ENCODE peak calls at places on chromosomes 2 and 18, in seven cellular contexts. K is tibial artery, S is mammary epithelial cell, A is Panc1, N is neural progenitor cell, G is stomach, Y is lung. Z is an unnamed sample.

GRCh38 chr2:128477026-128477820 is 158.6 kb upstream of the HS6ST1 start:
- DNase-seq in K (no peak), S (no peak), A (no peak), N (peak), G (no peak), Y (no peak), Z (no peak)

GRCh38 chr2:237868631-237869356 is 9.4 kb downstream of the RAMP1 start:
- DNase-seq in K (no peak), S (no peak), A (no peak), N (no peak), G (no peak), Y (no peak), Z (no peak)

GRCh38 chr2:192010073-192010472 is 163.2 kb upstream of the CAVIN2 start:
- DNase-seq in K (no peak), S (no peak), A (no peak), N (no peak), G (no peak), Y (no peak), Z (no peak)

GRCh38 chr2:96100893-96101304 is 15.5 kb downstream of the ADRA2B start:
- DNase-seq in K (peak), S (no peak), A (no peak), N (no peak), G (peak), Y (no peak), Z (no peak)

GRCh38 chr2:15745329-15745728 is 153.7 kb downstream of the DDX1 start:
- DNase-seq in K (no peak), S (no peak), A (no peak), N (no peak), G (no peak), Y (no peak), Z (no peak)

GRCh38 chr18:70377857-70378701 is 89.2 kb downstream of the SOCS6 start:
- DNase-seq in K (no peak), S (no peak), A (no peak), N (no peak), G (no peak), Y (no peak), Z (no peak)

GRCh38 chr2:114049826-114050225 is 159.9 kb downstream of the ACTR3 start:
- DNase-seq in K (no peak), S (peak), A (no peak), N (no peak), G (no peak), Y (no peak), Z (peak)

GRCh38 chr2:239323473-239323872 is 77.3 kb downstream of the HDAC4 start:
- DNase-seq in K (peak), S (no peak), A (no peak), N (no peak), G (no peak), Y (no peak), Z (no peak)

GRCh38 chr18:11946756-11947155 is 34.6 kb upstream of the IMPA2 start:
- DNase-seq in K (peak), S (peak), A (no peak), N (peak), G (no peak), Y (no peak), Z (no peak)

GRCh38 chr2:170747921-170748320 is 22.3 kb upstream of the ERICH2 start:
- DNase-seq in K (no peak), S (peak), A (no peak), N (no peak), G (no peak), Y (no peak), Z (peak)

GRCh38 chr2:190659553-190659952 is 10.7 kb downstream of the NAB1 start:
- DNase-seq in K (no peak), S (no peak), A (no peak), N (no peak), G (no peak), Y (no peak), Z (no peak)

GRCh38 chr2:63054812-63055509 is 4.3 kb downstream of the OTX1 start:
- DNase-seq in K (no peak), S (no peak), A (no peak), N (peak), G (no peak), Y (no peak), Z (no peak)

GRCh38 chr2:98416760-98417159 is 27.9 kb upstream of the INPP4A start:
- DNase-seq in K (no peak), S (no peak), A (no peak), N (no peak), G (no peak), Y (no peak), Z (no peak)

GRCh38 chr2:231380991-231381847 is 14.3 kb upstream of the B3GNT7 start:
- DNase-seq in K (no peak), S (no peak), A (no peak), N (no peak), G (no peak), Y (no peak), Z (no peak)

GRCh38 chr18:58095251-58095650 is 51.2 kb downstream of the NEDD4L start:
- DNase-seq in K (no peak), S (no peak), A (no peak), N (peak), G (no peak), Y (no peak), Z (no peak)

GRCh38 chr2:119387381-119388129 is 20.8 kb downstream of the DBI start:
- DNase-seq in K (peak), S (peak), A (no peak), N (no peak), G (peak), Y (peak), Z (no peak)

GRCh38 chr18:24265502-24266064 is 126.7 kb downstream of the CABYR start:
- DNase-seq in K (no peak), S (no peak), A (no peak), N (no peak), G (no peak), Y (no peak), Z (no peak)

GRCh38 chr2:118881490-118882129 is 34.2 kb upstream of the EN1 start:
- DNase-seq in K (no peak), S (peak), A (peak), N (peak), G (peak), Y (peak), Z (peak)

GRCh38 chr2:169711751-169712509 is 17.7 kb downstream of the PHOSPHO2 start:
- DNase-seq in K (no peak), S (no peak), A (no peak), N (no peak), G (no peak), Y (no peak), Z (no peak)

GRCh38 chr2:147214900-147215299 is 629.9 kb upstream of the ACVR2A start:
- DNase-seq in K (no peak), S (no peak), A (no peak), N (peak), G (no peak), Y (no peak), Z (no peak)

GRCh38 chr2:133421516-133422324 is 146.5 kb downstream of the NCKAP5 start:
- DNase-seq in K (no peak), S (no peak), A (no peak), N (peak), G (no peak), Y (no peak), Z (no peak)

GRCh38 chr2:85216051-85216431 is 82.8 kb downstream of the TCF7L1 start:
- DNase-seq in K (no peak), S (no peak), A (no peak), N (peak), G (no peak), Y (no peak), Z (no peak)

GRCh38 chr2:232748038-232748437 is 28.3 kb downstream of the KCNJ13 start:
- DNase-seq in K (no peak), S (no peak), A (no peak), N (no peak), G (no peak), Y (no peak), Z (no peak)

GRCh38 chr2:1236596-1236995 is 176.7 kb upstream of the TPO start:
- DNase-seq in K (no peak), S (no peak), A (no peak), N (no peak), G (no peak), Y (no peak), Z (no peak)

GRCh38 chr18:13616041-13616440 is 110.3 kb downstream of the FAM210A start:
- DNase-seq in K (no peak), S (no peak), A (no peak), N (no peak), G (no peak), Y (peak), Z (no peak)

GRCh38 chr2:70248810-70249438 is 496 bp upstream of the TIA1 start:
- DNase-seq in K (peak), S (no peak), A (peak), N (peak), G (peak), Y (peak), Z (no peak)

GRCh38 chr2:96604104-96604503 is 34.0 kb downstream of the KANSL3 start:
- DNase-seq in K (no peak), S (no peak), A (no peak), N (peak), G (no peak), Y (no peak), Z (no peak)

GRCh38 chr18:44716697-44717163 is 36.0 kb downstream of the SETBP1 start:
- DNase-seq in K (no peak), S (peak), A (no peak), N (no peak), G (no peak), Y (no peak), Z (no peak)

GRCh38 chr2:120347387-120348010 is 1.6 kb downstream of the INHBB start:
- DNase-seq in K (no peak), S (no peak), A (no peak), N (peak), G (no peak), Y (no peak), Z (no peak)

GRCh38 chr2:69163109-69163508 is 150.1 kb downstream of the ANTXR1 start:
- DNase-seq in K (no peak), S (peak), A (peak), N (no peak), G (no peak), Y (no peak), Z (peak)

GRCh38 chr2:17107131-17107530 is 411.1 kb downstream of the RAD51AP2 start:
- DNase-seq in K (no peak), S (no peak), A (no peak), N (no peak), G (no peak), Y (no peak), Z (no peak)

GRCh38 chr2:71940695-71941094 is 207.0 kb downstream of the CYP26B1 start:
- DNase-seq in K (peak), S (no peak), A (no peak), N (no peak), G (no peak), Y (peak), Z (no peak)

GRCh38 chr2:12031871-12032270 is 285.4 kb downstream of the LPIN1 start:
- DNase-seq in K (no peak), S (no peak), A (no peak), N (no peak), G (no peak), Y (no peak), Z (no peak)

GRCh38 chr2:8176837-8177236 is 505.0 kb upstream of the ID2 start:
- DNase-seq in K (no peak), S (no peak), A (no peak), N (no peak), G (no peak), Y (no peak), Z (no peak)

GRCh38 chr18:8643479-8643878 is 34.2 kb downstream of the RAB12 start:
- DNase-seq in K (no peak), S (no peak), A (no peak), N (no peak), G (no peak), Y (no peak), Z (no peak)

GRCh38 chr18:8910186-8910585 is 192.3 kb upstream of the NDUFV2 start:
- DNase-seq in K (no peak), S (no peak), A (no peak), N (no peak), G (no peak), Y (no peak), Z (no peak)

GRCh38 chr2:85787981-85788340 is 34.2 kb downstream of the ATOH8 start:
- DNase-seq in K (peak), S (no peak), A (no peak), N (no peak), G (no peak), Y (no peak), Z (no peak)

GRCh38 chr2:239748811-239749210 is 276.3 kb downstream of the NDUFA10 start:
- DNase-seq in K (no peak), S (no peak), A (no peak), N (no peak), G (no peak), Y (no peak), Z (no peak)

GRCh38 chr2:223203971-223204370 is 152.0 kb downstream of the KCNE4 start:
- DNase-seq in K (no peak), S (peak), A (no peak), N (no peak), G (no peak), Y (no peak), Z (no peak)

DNA sequence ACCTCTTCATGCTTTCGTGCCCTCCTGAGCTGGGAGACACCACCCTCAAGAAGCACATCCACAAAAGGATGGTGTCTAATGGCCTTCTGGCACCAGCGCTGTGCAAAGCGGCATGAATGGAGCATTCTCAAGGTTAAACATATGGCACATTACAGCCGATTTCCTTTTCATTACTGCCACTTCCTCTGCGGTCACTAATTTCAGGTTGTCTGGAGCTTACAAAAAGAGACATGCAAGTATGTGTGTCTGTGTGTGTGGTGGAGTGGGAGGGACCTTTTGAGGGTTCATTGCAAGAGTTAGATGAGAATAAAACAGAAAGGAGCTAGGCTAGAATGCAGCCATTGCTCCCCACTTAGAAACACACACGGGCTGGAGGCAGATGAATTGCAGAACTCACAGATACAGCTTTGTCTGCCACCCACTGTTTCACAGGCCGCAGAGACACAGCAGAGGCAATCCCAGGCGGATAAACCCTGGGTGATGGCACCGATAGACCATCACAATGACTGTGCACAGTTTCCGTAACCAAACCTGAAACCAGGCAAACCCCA is 76.0 kb downstream of the TGIF1 start:
- DNase-seq in K (no peak), S (no peak), A (no peak), N (no peak), G (no peak), Y (no peak), Z (no peak)
- H3K27ac ChIP-seq in K (no peak), S (no peak), A (peak), N (no peak), G (no peak), Y (no peak), Z (no peak)

GRCh38 chr2:20190862-20191713 is 33.8 kb downstream of the SDC1 start:
- DNase-seq in K (no peak), S (no peak), A (no peak), N (peak), G (peak), Y (peak), Z (no peak)
- TF ChIP-seq CTCF in K (no peak), S (peak), A (no peak), N (peak), G (no peak), Y (no peak), Z (no peak)

GRCh38 chr2:217907266-217907665 is 95.5 kb downstream of the TNS1 start:
- DNase-seq in K (no peak), S (no peak), A (no peak), N (no peak), G (no peak), Y (no peak), Z (no peak)
- H3K27ac ChIP-seq in K (peak), S (no peak), A (no peak), N (no peak), G (peak), Y (peak), Z (no peak)

GRCh38 chr2:19358242-19359020 is at the start of gene OSR1:
- DNase-seq in K (peak), S (peak), A (no peak), N (peak), G (peak), Y (no peak), Z (peak)
- TF ChIP-seq CTCF in K (no peak), S (no peak), A (no peak), N (peak), G (no peak), Y (no peak), Z (no peak)

GRCh38 chr2:46317092-46317486 is 19.9 kb downstream of the EPAS1 start:
- DNase-seq in K (no peak), S (no peak), A (no peak), N (no peak), G (no peak), Y (no peak), Z (no peak)

GRCh38 chr2:46311651-46312223 is 14.5 kb downstream of the EPAS1 start:
- DNase-seq in K (no peak), S (peak), A (no peak), N (no peak), G (no peak), Y (no peak), Z (no peak)

GRCh38 chr2:46315103-46315890 is 18.1 kb downstream of the EPAS1 start:
- DNase-seq in K (peak), S (peak), A (peak), N (no peak), G (peak), Y (peak), Z (peak)

GRCh38 chr2:46313063-46313462 is 15.9 kb downstream of the EPAS1 start:
- DNase-seq in K (no peak), S (no peak), A (no peak), N (no peak), G (no peak), Y (no peak), Z (no peak)

DNA sequence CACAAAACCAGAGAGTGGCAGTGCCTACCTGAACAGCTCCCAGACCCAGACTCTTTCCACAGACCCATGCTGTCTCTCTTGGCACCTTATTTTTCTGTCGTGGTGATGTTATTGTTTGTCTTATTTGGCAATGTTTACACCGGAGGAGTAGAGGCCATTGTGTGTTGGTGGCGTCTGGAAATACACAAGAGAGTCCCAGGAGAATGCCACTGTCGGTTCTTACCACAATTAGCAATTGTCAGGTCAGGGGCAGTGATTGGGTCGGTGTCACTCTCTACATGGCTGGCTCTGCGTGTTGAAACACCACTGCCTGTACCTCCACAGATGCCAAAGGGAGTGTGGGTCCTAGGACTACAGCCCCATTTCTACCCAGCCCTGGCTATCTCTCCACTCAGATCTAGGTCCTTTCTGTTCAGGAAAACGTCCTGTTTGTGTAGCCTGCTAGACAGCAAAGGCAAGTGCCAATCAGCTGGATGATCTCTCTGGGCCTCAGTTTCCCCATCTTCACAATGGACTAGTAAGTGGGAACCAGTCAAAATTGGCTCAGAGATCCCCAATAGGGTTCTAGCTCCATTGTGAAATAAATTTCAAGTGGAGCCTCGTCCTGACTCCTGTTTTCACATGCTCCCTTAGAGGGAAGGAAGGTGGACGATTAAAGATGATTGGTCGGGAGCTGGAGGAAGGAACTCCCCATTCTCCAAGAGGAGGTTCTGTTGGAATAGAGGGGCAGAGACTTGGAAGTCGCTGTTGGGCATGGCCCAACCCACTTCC is 17.0 kb downstream of the EPAS1 start:
- DNase-seq in K (no peak), S (no peak), A (no peak), N (no peak), G (no peak), Y (no peak), Z (no peak)
- H3K27ac ChIP-seq in K (peak), S (peak), A (peak), N (no peak), G (peak), Y (peak), Z (peak)

DNA sequence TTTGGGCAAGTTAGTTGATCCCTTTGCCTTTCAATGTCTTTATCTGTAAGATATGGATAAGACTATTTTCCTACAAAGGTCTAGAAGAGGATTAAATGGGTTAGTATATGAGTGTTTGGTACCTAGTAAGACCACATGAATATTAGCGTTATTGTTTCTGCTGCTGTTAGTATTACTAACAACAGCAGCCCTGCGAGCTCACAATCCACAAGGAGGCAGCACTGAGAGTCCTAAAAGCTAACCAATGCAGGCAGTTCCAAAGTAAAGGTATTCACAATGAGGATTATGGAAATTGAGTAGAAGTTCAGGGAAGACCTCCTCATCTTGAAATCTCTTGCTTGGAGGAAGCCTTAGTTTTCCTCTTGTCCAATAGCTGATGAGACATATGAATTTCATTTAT is 248.9 kb downstream of the TDRD15 start:
- DNase-seq in K (no peak), S (peak), A (no peak), N (peak), G (no peak), Y (no peak), Z (no peak)
- TF ChIP-seq CTCF in K (no peak), S (peak), A (peak), N (peak), G (no peak), Y (no peak), Z (no peak)

GRCh38 chr2:217857624-217858506 is 144.9 kb downstream of the TNS1 start:
- DNase-seq in K (peak), S (no peak), A (no peak), N (no peak), G (no peak), Y (no peak), Z (no peak)

GRCh38 chr2:217861334-217861877 is 141.4 kb downstream of the TNS1 start:
- DNase-seq in K (no peak), S (no peak), A (no peak), N (no peak), G (no peak), Y (no peak), Z (no peak)

GRCh38 chr2:217858519-217859466 is 144.0 kb downstream of the TNS1 start:
- DNase-seq in K (peak), S (no peak), A (no peak), N (peak), G (peak), Y (peak), Z (no peak)

GRCh38 chr2:217856871-217857270 is 145.9 kb downstream of the TNS1 start:
- DNase-seq in K (no peak), S (no peak), A (no peak), N (peak), G (no peak), Y (no peak), Z (no peak)

GRCh38 chr2:217859926-217860325 is 142.9 kb downstream of the TNS1 start:
- DNase-seq in K (no peak), S (no peak), A (no peak), N (no peak), G (no peak), Y (no peak), Z (no peak)
- H3K27ac ChIP-seq in K (peak), S (no peak), A (no peak), N (no peak), G (no peak), Y (no peak), Z (no peak)

Z was measured in RWPE1.